ENCODE peak calls at places on chromosome 3, in nine cellular contexts. Y is hepatocyte, U is ovary, N is Panc1, M is fibroblast of lung, X is kidney, E is brain microvascular endothelial cell, C is HL-60, G is breast epithelium. S is an unnamed sample.

GRCh38 chr3:136749106-136749505 is 3.1 kb downstream of the STAG1 start:
- DNase-seq in Y (no peak), U (no peak), N (no peak), M (no peak), X (no peak), E (no peak), C (no peak), G (no peak), S (no peak)

GRCh38 chr3:141231923-141232861 is 567 bp downstream of the PXYLP1 start:
- DNase-seq in Y (peak), U (peak), N (no peak), M (no peak), X (peak), E (no peak), C (no peak), G (peak), S (peak)

GRCh38 chr3:71244153-71245051 is 339.1 kb downstream of the FOXP1 start:
- DNase-seq in Y (no peak), U (peak), N (no peak), M (peak), X (no peak), E (peak), C (no peak), G (no peak), S (no peak)

GRCh38 chr3:50297896-50298725 is 1.1 kb downstream of the HYAL3 start:
- DNase-seq in Y (no peak), U (no peak), N (no peak), M (no peak), X (no peak), E (no peak), C (no peak), G (no peak), S (no peak)

GRCh38 chr3:127803619-127804018 is 18.7 kb downstream of the MGLL start:
- DNase-seq in Y (no peak), U (no peak), N (peak), M (peak), X (no peak), E (peak), C (no peak), G (no peak), S (no peak)

GRCh38 chr3:4394048-4394447 is 73.0 kb downstream of the SUMF1 start:
- DNase-seq in Y (no peak), U (no peak), N (no peak), M (peak), X (no peak), E (peak), C (peak), G (no peak), S (no peak)

GRCh38 chr3:32325957-32326356 is 65.7 kb upstream of the CMTM7 start:
- DNase-seq in Y (no peak), U (no peak), N (no peak), M (peak), X (no peak), E (no peak), C (no peak), G (no peak), S (no peak)

GRCh38 chr3:147941984-147942383 is 532.8 kb downstream of the ZIC1 start:
- DNase-seq in Y (no peak), U (no peak), N (no peak), M (no peak), X (no peak), E (no peak), C (no peak), G (no peak), S (no peak)

GRCh38 chr3:42019144-42019952 is 57.4 kb upstream of the ULK4 start:
- DNase-seq in Y (no peak), U (peak), N (no peak), M (no peak), X (no peak), E (no peak), C (no peak), G (no peak), S (no peak)

GRCh38 chr3:58474967-58475578 is 16.8 kb upstream of the KCTD6 start:
- DNase-seq in Y (no peak), U (no peak), N (no peak), M (no peak), X (no peak), E (no peak), C (no peak), G (no peak), S (no peak)

GRCh38 chr3:194339356-194339755 is 11.8 kb downstream of the CPN2 start:
- DNase-seq in Y (no peak), U (no peak), N (no peak), M (no peak), X (no peak), E (no peak), C (no peak), G (no peak), S (no peak)
- TF ChIP-seq CTCF in Y (peak), U (no peak), N (peak), M (peak), X (no peak), E (peak), C (no peak), G (no peak), S (no peak)

DNA sequence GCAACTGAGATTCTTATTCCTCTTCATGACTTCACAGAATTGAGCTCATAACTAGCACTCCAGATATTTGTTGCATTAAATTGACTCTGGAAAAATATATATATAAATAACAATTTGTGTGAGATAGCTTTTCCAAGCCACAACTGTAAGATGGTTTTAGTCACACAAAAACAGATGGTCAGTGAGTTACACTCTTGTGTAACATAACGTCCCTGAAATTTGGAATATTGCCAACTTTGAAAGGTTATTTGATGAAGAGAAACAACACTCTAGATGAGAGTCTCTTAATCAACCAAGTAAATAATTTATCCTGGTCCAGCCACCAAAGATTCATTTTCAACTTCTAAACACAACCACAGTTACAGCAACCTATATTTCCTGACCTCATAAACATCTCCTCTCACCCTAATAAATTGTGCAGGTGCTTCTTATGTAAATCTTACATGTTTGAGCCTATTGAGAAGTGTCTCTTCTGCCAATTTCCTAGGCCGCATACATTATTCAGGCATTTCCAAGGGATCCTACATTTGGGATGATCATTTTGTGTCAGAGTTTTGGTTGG is 84.9 kb upstream of the ACP3 start:
- DNase-seq in Y (no peak), U (no peak), N (no peak), M (no peak), X (no peak), E (no peak), C (peak), G (no peak), S (no peak)
- H3K27ac ChIP-seq in Y (peak), U (no peak), N (no peak), M (no peak), X (no peak), E (no peak), C (no peak), G (no peak), S (peak)

GRCh38 chr3:143220745-143221144 is 101.2 kb downstream of the CHST2 start:
- DNase-seq in Y (no peak), U (no peak), N (no peak), M (no peak), X (no peak), E (no peak), C (no peak), G (no peak), S (no peak)

GRCh38 chr3:143216709-143217182 is 97.2 kb downstream of the CHST2 start:
- DNase-seq in Y (no peak), U (no peak), N (no peak), M (peak), X (no peak), E (no peak), C (no peak), G (no peak), S (no peak)

GRCh38 chr3:143221446-143221845 is 101.9 kb downstream of the CHST2 start:
- DNase-seq in Y (no peak), U (no peak), N (no peak), M (no peak), X (no peak), E (no peak), C (no peak), G (no peak), S (no peak)

GRCh38 chr3:143217283-143217682 is 97.7 kb downstream of the CHST2 start:
- DNase-seq in Y (no peak), U (no peak), N (no peak), M (no peak), X (no peak), E (no peak), C (no peak), G (no peak), S (no peak)

DNA sequence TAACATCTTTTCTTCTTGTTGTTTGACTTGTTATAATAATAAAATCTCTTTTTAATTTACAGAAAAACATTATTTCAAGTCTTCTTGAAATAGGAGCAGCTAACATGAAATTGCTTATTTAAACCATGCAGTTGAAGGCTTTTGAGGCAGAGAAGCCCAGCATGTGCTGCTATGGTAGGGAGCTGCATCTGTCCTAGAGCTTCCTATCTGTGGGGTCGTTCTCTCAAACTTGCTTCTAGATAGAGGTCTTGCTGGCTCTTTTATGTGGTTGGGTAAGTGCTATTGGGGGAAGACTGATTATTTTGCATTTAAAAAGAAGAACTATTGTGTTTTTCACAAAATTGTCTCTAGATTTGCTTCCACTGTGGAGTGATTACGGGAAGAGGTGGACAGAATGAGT is 98.6 kb downstream of the CHST2 start:
- DNase-seq in Y (no peak), U (no peak), N (no peak), M (no peak), X (no peak), E (no peak), C (no peak), G (no peak), S (no peak)
- H3K4me3 ChIP-seq in Y (no peak), U (no peak), N (no peak), M (no peak), X (no peak), E (no peak), C (no peak), G (no peak), S (no peak)

GRCh38 chr3:73073091-73073707 is 11.7 kb downstream of the EBLN2 start:
- DNase-seq in Y (no peak), U (no peak), N (no peak), M (no peak), X (no peak), E (peak), C (no peak), G (no peak), S (no peak)
- TF ChIP-seq CTCF in Y (no peak), U (no peak), N (no peak), M (no peak), X (no peak), E (no peak), C (no peak), G (no peak), S (no peak)

GRCh38 chr3:52468336-52468735 is 12.9 kb downstream of the NISCH start:
- DNase-seq in Y (no peak), U (no peak), N (no peak), M (peak), X (peak), E (no peak), C (no peak), G (no peak), S (no peak)

GRCh38 chr3:52471371-52472238 is 16.2 kb downstream of the NISCH start:
- DNase-seq in Y (peak), U (no peak), N (no peak), M (peak), X (peak), E (peak), C (no peak), G (peak), S (peak)

GRCh38 chr3:52470920-52471319 is 15.5 kb downstream of the NISCH start:
- DNase-seq in Y (no peak), U (no peak), N (no peak), M (no peak), X (no peak), E (no peak), C (no peak), G (no peak), S (no peak)

GRCh38 chr3:52472239-52472783 is 16.9 kb downstream of the NISCH start:
- DNase-seq in Y (no peak), U (no peak), N (no peak), M (no peak), X (no peak), E (no peak), C (no peak), G (no peak), S (no peak)

GRCh38 chr3:52469001-52469400 is 13.6 kb downstream of the NISCH start:
- DNase-seq in Y (no peak), U (no peak), N (no peak), M (no peak), X (no peak), E (no peak), C (no peak), G (no peak), S (peak)
- H3K27ac ChIP-seq in Y (peak), U (no peak), N (no peak), M (no peak), X (no peak), E (no peak), C (no peak), G (no peak), S (peak)

DNA sequence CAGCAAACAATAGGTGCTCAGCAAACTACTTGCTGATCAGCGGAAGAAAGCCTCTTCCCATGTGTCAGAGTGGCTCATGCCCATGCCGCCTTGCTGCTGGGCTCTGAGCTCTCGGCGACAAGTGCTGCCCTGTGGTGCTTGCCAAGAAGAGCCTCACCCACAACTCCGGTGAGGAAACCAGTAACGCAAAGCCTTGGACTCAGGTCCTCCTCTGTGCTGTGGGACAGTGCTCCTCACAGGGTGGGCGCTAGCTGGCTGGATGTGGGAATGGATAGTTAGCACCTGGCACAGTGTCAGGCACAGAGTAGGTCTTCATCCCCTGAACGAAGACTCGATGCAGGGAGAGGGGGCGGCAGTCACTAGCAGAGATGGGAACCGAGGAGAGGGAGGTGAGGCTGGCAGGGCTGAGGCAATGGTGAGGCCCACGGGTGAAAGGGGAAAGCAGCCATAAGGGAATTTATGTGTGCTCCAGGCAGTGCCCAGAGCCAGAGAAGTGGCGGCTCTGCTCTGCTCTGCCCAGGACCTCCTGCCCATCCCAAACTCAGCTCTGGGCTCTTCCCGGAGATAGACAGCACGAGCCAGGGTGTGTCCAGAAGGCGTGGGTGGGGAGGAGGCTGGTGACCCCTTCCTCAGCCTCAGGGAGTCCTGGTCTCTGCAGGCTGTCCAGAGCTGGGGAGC is 55.7 kb downstream of the IQSEC1 start:
- DNase-seq in Y (no peak), U (no peak), N (no peak), M (no peak), X (no peak), E (no peak), C (no peak), G (peak), S (no peak)
- H3K4me3 ChIP-seq in Y (no peak), U (no peak), N (no peak), M (no peak), X (no peak), E (no peak), C (no peak), G (no peak), S (no peak)